ENCODE peak calls at places on chromosomes 5 and 9, in five cellular contexts. T, M, R, A and Y are unnamed samples.

GRCh38 chr5:158819840-158820620 is 279.7 kb downstream of the EBF1 start:
- DNase-seq in T (peak; percentile 77), M (no peak), R (no peak), A (no peak), Y (no peak)

GRCh38 chr5:54281933-54282332 is 28.4 kb downstream of the ARL15 start:
- DNase-seq in T (no peak), M (no peak), R (no peak), A (no peak), Y (no peak)

GRCh38 chr9:110197330-110198187 is 10.4 kb downstream of the C9orf152 start:
- DNase-seq in T (no peak), M (no peak), R (no peak), A (no peak), Y (no peak)

GRCh38 chr5:145495741-145496140 is 339.4 kb downstream of the PRELID2 start:
- DNase-seq in T (peak; percentile 96), M (peak; percentile 46), R (no peak), A (no peak), Y (no peak)

GRCh38 chr9:95102001-95102433 is 215.5 kb downstream of the FANCC start:
- DNase-seq in T (no peak), M (no peak), R (peak; percentile 67), A (no peak), Y (no peak)

GRCh38 chr9:111438576-111439235 is 45.5 kb downstream of the ECPAS start:
- DNase-seq in T (peak; percentile 35), M (no peak), R (no peak), A (no peak), Y (no peak)

GRCh38 chr5:78698218-78698751 is 49.7 kb upstream of the LHFPL2 start:
- DNase-seq in T (peak; percentile 48), M (no peak), R (no peak), A (no peak), Y (no peak)

GRCh38 chr9:122518226-122518625 is 715 bp upstream of the OR1J4 start:
- DNase-seq in T (no peak), M (no peak), R (no peak), A (no peak), Y (no peak)

GRCh38 chr5:135332519-135333150 is 66.4 kb downstream of the MACROH2A1 start:
- DNase-seq in T (peak; percentile 33), M (peak; percentile 77), R (no peak), A (peak; percentile 13), Y (peak; percentile 24)

GRCh38 chr5:40483316-40483715 is 196.4 kb upstream of the PTGER4 start:
- DNase-seq in T (peak; percentile 25), M (no peak), R (no peak), A (no peak), Y (no peak)

GRCh38 chr5:40720071-40720470 is 35.7 kb downstream of the TTC33 start:
- DNase-seq in T (no peak), M (no peak), R (no peak), A (no peak), Y (no peak)

GRCh38 chr9:74742792-74743389 is 144.8 kb downstream of the TRPM6 start:
- DNase-seq in T (peak; percentile 27), M (peak; percentile 44), R (no peak), A (no peak), Y (peak; percentile 16)

GRCh38 chr9:81497096-81497495 is 192.3 kb downstream of the TLE1 start:
- DNase-seq in T (no peak), M (no peak), R (no peak), A (no peak), Y (no peak)

GRCh38 chr9:130301483-130302286 is 36.1 kb downstream of the HMCN2 start:
- DNase-seq in T (peak; percentile 21), M (no peak), R (no peak), A (no peak), Y (no peak)

GRCh38 chr5:2948875-2949274 is 197.4 kb upstream of the IRX2 start:
- DNase-seq in T (no peak), M (no peak), R (no peak), A (no peak), Y (no peak)

GRCh38 chr9:116686135-116686534 is 970 bp upstream of the TRIM32 start:
- DNase-seq in T (no peak), M (no peak), R (no peak), A (no peak), Y (no peak)

GRCh38 chr5:143641549-143641955 is 170.4 kb upstream of the HMHB1 start:
- DNase-seq in T (peak; percentile 53), M (no peak), R (no peak), A (no peak), Y (no peak)

GRCh38 chr9:79127661-79128060 is 444.1 kb upstream of the TLE4 start:
- DNase-seq in T (no peak), M (no peak), R (no peak), A (no peak), Y (no peak)

GRCh38 chr9:2723666-2724065 is 6.4 kb downstream of the KCNV2 start:
- DNase-seq in T (no peak), M (no peak), R (no peak), A (no peak), Y (no peak)

GRCh38 chr5:39223568-39224156 is 4.3 kb upstream of the FYB1 start:
- DNase-seq in T (no peak), M (no peak), R (no peak), A (no peak), Y (no peak)

GRCh38 chr5:14204785-14205321 is 61.7 kb downstream of the TRIO start:
- DNase-seq in T (peak; percentile 83), M (peak; percentile 92), R (no peak), A (no peak), Y (peak; percentile 94)

GRCh38 chr9:122228191-122228905 is 409 bp downstream of the LHX6 start:
- DNase-seq in T (no peak), M (no peak), R (no peak), A (no peak), Y (no peak)

GRCh38 chr5:150612905-150613670 is 27.4 kb upstream of the SYNPO start:
- DNase-seq in T (no peak), M (no peak), R (no peak), A (no peak), Y (no peak)

GRCh38 chr5:4116834-4117233 is 521.2 kb downstream of the IRX1 start:
- DNase-seq in T (no peak), M (no peak), R (no peak), A (no peak), Y (no peak)

GRCh38 chr5:58459276-58459859 is 518 bp downstream of the PLK2 start:
- DNase-seq in T (no peak), M (no peak), R (no peak), A (no peak), Y (no peak)

GRCh38 chr9:124381073-124381945 is 33.9 kb downstream of the PSMB7 start:
- DNase-seq in T (peak; percentile 27), M (no peak), R (no peak), A (no peak), Y (no peak)

GRCh38 chr9:110189001-110189400 is 19.0 kb downstream of the C9orf152 start:
- DNase-seq in T (no peak), M (peak; percentile 26), R (no peak), A (no peak), Y (no peak)

GRCh38 chr9:136671646-136672430 is 9.1 kb downstream of the EGFL7 start:
- DNase-seq in T (no peak), M (peak; percentile 56), R (no peak), A (peak; percentile 35), Y (no peak)

GRCh38 chr5:169701910-169702451 is 64.9 kb downstream of the DOCK2 start:
- DNase-seq in T (no peak), M (peak; percentile 3), R (no peak), A (no peak), Y (no peak)

GRCh38 chr5:22835630-22836029 is 17.5 kb downstream of the CDH12 start:
- DNase-seq in T (no peak), M (no peak), R (no peak), A (no peak), Y (peak; percentile 93)

GRCh38 chr5:128427901-128428300 is 110.1 kb downstream of the FBN2 start:
- DNase-seq in T (no peak), M (no peak), R (no peak), A (no peak), Y (no peak)

GRCh38 chr5:8553364-8553763 is 684.4 kb downstream of the MTRR start:
- DNase-seq in T (no peak), M (no peak), R (no peak), A (no peak), Y (no peak)